ENCODE peak calls at places on chromosomes 7 and 10, in four cellular contexts. S, F, P and H are unnamed samples.

GRCh38 chr7:74412061-74412460 is 41.6 kb upstream of the GTF2IRD1 start:
- DNase-seq in F (no peak), P (peak; percentile 1), S (no peak), H (no peak)

GRCh38 chr7:17991866-17992648 is 35.6 kb downstream of the PRPS1L1 start:
- DNase-seq in P (no peak), S (peak; percentile 10), F (no peak), H (no peak)

GRCh38 chr10:124725791-124726190 is 18.4 kb downstream of the FAM53B start:
- DNase-seq in F (no peak), S (no peak), P (no peak), H (no peak)

GRCh38 chr10:71081912-71082311 is 130.5 kb upstream of the UNC5B start:
- DNase-seq in S (no peak), F (no peak), P (peak; percentile 22), H (no peak)

GRCh38 chr7:44398953-44399574 is 73.7 kb upstream of the CAMK2B start:
- DNase-seq in S (peak; percentile 41), F (no peak), P (no peak), H (no peak)

GRCh38 chr7:74656421-74656910 is 1.1 kb upstream of the GTF2I start:
- DNase-seq in F (peak; percentile 84), P (peak; percentile 88), S (peak; percentile 16), H (peak; percentile 30)

GRCh38 chr7:141649137-141649864 is 52.7 kb downstream of the DENND11 start:
- DNase-seq in F (no peak), S (peak; percentile 7), P (no peak), H (no peak)

GRCh38 chr10:48655426-48656240 is 29.0 kb upstream of the WDFY4 start:
- DNase-seq in F (peak; percentile 71), P (peak; percentile 95), S (peak; percentile 65), H (peak; percentile 55)

GRCh38 chr10:129774082-129774735 is 189.9 kb downstream of the EBF3 start:
- DNase-seq in P (peak; percentile 42), S (no peak), F (no peak), H (no peak)

GRCh38 chr10:119466655-119467054 is 75.9 kb downstream of the RGS10 start:
- DNase-seq in S (no peak), P (peak; percentile 76), F (no peak), H (no peak)

GRCh38 chr7:87148332-87148955 is 3.8 kb upstream of the DMTF1 start:
- DNase-seq in S (peak; percentile 59), F (peak; percentile 50), P (no peak), H (peak; percentile 66)

GRCh38 chr10:79381804-79382221 is 34.5 kb downstream of the PPIF start:
- DNase-seq in F (no peak), S (peak; percentile 82), P (peak; percentile 85), H (peak; percentile 89)

GRCh38 chr7:94146408-94146807 is 142.3 kb upstream of the BET1 start:
- DNase-seq in F (no peak), S (no peak), P (no peak), H (peak; percentile 77)

GRCh38 chr10:97892506-97892905 is 42.9 kb downstream of the GOLGA7B start:
- DNase-seq in F (no peak), P (no peak), S (no peak), H (no peak)

GRCh38 chr7:39509912-39510311 is 56.3 kb upstream of the YAE1 start:
- DNase-seq in S (no peak), F (no peak), P (no peak), H (no peak)

GRCh38 chr7:116753130-116753529 is 81.1 kb downstream of the MET start:
- DNase-seq in S (no peak), F (no peak), P (no peak), H (no peak)

GRCh38 chr10:52951819-52952218 is 179.2 kb upstream of the MBL2 start:
- DNase-seq in F (no peak), S (peak; percentile 1), P (no peak), H (peak; percentile 59)

GRCh38 chr7:30241767-30242166 is 42.6 kb upstream of the ZNRF2 start:
- DNase-seq in F (no peak), P (no peak), S (no peak), H (no peak)

GRCh38 chr10:121313119-121313858 is 285.0 kb downstream of the FGFR2 start:
- DNase-seq in P (no peak), S (no peak), F (no peak), H (no peak)

GRCh38 chr7:133481676-133482075 is 228.8 kb downstream of the EXOC4 start:
- DNase-seq in F (no peak), S (peak; percentile 77), P (no peak), H (peak; percentile 40)

GRCh38 chr10:1367938-1368697 is 311.9 kb downstream of the WDR37 start:
- DNase-seq in S (no peak), P (no peak), F (peak; percentile 17), H (no peak)
- TF ChIP-seq CTCF in S (no peak), P (no peak), F (no peak), H (no peak)

GRCh38 chr7:77388055-77388454 is 28.1 kb downstream of the GSAP start:
- DNase-seq in S (no peak), F (no peak), P (no peak), H (no peak)

GRCh38 chr7:77395543-77395942 is 20.6 kb downstream of the GSAP start:
- DNase-seq in P (no peak), S (no peak), F (no peak), H (no peak)

GRCh38 chr7:77393261-77393660 is 22.9 kb downstream of the GSAP start:
- DNase-seq in P (no peak), F (no peak), S (peak; percentile 60), H (no peak)

GRCh38 chr7:77393954-77394353 is 22.2 kb downstream of the GSAP start:
- DNase-seq in P (no peak), S (no peak), F (no peak), H (no peak)

GRCh38 chr7:77391230-77391629 is 24.9 kb downstream of the GSAP start:
- DNase-seq in F (no peak), P (no peak), S (no peak), H (no peak)
- H3K4me3 ChIP-seq in F (no peak overlapping the region), P (no peak overlapping the region), S (no peak overlapping the region), H (no peak overlapping the region)

GRCh38 chr10:110388682-110389052 is 83.9 kb upstream of the SMNDC1 start:
- DNase-seq in P (peak; percentile 14), F (no peak), S (no peak), H (no peak)
- TF ChIP-seq CTCF in P (no peak), F (peak; percentile 23), S (no peak), H (peak; percentile 30)

GRCh38 chr7:127390817-127391590 is 1.5 kb downstream of the ZNF800 start:
- DNase-seq in S (no peak), P (no peak), F (no peak), H (no peak)
- H3K4me3 ChIP-seq in S (peak overlapping the region; percentile 83), P (peak overlapping the region; percentile 84), F (peak overlapping the region; percentile 98), H (peak overlapping the region; percentile 95)

DNA sequence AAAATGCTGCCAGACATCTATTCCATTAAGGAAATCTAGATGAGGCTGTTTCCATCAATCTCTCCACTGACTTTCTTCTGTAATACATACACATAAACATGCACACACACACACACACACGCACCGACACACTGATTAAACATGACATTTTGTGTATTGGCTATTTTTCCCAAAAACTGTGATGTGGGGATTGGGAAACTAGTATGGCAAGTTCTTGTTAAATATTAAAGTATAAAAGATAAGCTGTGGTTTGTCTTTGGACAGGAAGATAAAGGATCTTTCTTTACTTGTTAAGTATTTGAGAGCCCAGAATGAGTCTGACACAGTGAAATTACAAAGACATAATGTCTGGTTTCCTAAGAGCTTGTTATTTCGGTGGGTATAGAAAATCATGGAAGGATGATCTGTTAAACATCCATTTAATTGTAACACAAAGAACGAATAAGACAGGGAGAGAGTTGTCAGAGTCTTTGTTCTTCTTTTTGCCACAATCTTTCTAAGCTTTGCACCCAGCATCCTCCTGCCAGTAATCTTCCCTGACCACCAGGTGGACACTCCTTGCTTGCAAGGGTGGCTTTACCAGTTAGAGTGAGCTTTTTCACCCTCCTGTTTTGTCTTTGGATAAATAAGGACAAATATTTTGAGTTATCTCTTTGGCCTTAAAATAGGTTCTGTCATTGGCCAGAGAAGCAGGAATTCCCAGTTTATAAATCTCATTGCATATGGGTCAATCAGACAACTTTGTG is 177.2 kb upstream of the TMEM72 start:
- DNase-seq in P (no peak), S (peak; percentile 24), F (no peak), H (no peak)
- TF ChIP-seq CTCF in P (peak; percentile 33), S (peak; percentile 54), F (peak; percentile 40), H (peak; percentile 10)

GRCh38 chr7:45575501-45576248 is 1.5 kb downstream of the ADCY1 start:
- DNase-seq in S (no peak), F (peak; percentile 69), P (no peak), H (no peak)
- H3K4me3 ChIP-seq in S (no peak overlapping the region), F (peak overlapping the region; percentile 58), P (peak overlapping the region; percentile 32), H (no peak overlapping the region)

DNA sequence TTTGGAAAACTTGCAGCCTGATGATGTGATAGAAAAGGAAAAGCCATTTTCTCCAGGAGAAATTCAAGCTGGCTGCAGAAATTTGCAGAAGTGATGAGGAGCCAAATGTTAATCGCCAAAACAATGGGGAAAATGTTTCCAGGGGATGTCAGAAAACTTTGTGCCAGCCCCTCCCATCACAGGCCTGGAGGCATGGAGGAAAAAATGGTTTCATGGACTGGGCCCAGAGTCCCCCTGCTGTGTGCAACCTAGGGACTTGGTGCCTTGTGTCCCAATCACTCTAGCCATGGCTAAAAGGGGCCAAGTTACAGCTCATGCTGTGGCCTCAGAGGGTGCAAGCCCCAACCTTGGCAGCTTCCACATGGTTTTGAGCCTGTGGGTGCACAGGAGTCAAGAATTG is 41.0 kb downstream of the ADD3 start:
- DNase-seq in P (no peak), S (no peak), F (no peak), H (no peak)
- TF ChIP-seq CTCF in P (no peak), S (no peak), F (no peak), H (no peak)

GRCh38 chr7:2404714-2405119 is 1.3 kb downstream of the CHST12 start:
- DNase-seq in S (no peak), P (no peak), F (no peak), H (no peak)
- H3K4me3 ChIP-seq in S (peak overlapping the region; percentile 69), P (peak overlapping the region; percentile 61), F (peak overlapping the region; percentile 66), H (peak overlapping the region; percentile 78)